ENCODE peak calls at places on chromosomes 11 and 22, in ten cellular contexts. One of them, this sample, is unnamed.

GRCh38 chr11:20035701-20036601 is 124.3 kb downstream of the DBX1 start:
- DNase-seq in GDM1: no peak
- DNase-seq in KBM-7: no peak
- DNase-seq in globus pallidus: no peak
- DNase-seq in substantia nigra: no peak
- DNase-seq in uterus: no peak
- DNase-seq in tibial artery: peak; percentile 43
- DNase-seq in non-pigmented ciliary epithelial cell: peak; percentile 71
- DNase-seq in type B pancreatic cell: no peak
- DNase-seq in stimulated activated CD4-positive, alpha-beta T cell treated with anti-CD3 and anti-CD28 coated beads, Interleukin-4, amount 100 ng/mL, for 4 hours: no peak
- DNase-seq in this sample: no peak

GRCh38 chr22:39515266-39516050 is 4.9 kb upstream of the ATF4 start:
- DNase-seq in GDM1: no peak
- DNase-seq in KBM-7: no peak
- DNase-seq in globus pallidus: no peak
- DNase-seq in substantia nigra: no peak
- DNase-seq in uterus: no peak
- DNase-seq in tibial artery: no peak
- DNase-seq in non-pigmented ciliary epithelial cell: no peak
- DNase-seq in type B pancreatic cell: no peak
- DNase-seq in stimulated activated CD4-positive, alpha-beta T cell treated with anti-CD3 and anti-CD28 coated beads, Interleukin-4, amount 100 ng/mL, for 4 hours: no peak
- DNase-seq in this sample: no peak

GRCh38 chr11:96311120-96311568 is 31.9 kb downstream of the MAML2 start:
- DNase-seq in GDM1: no peak
- DNase-seq in KBM-7: no peak
- DNase-seq in globus pallidus: no peak
- DNase-seq in substantia nigra: no peak
- DNase-seq in uterus: no peak
- DNase-seq in tibial artery: no peak
- DNase-seq in non-pigmented ciliary epithelial cell: peak; percentile 48
- DNase-seq in type B pancreatic cell: no peak
- DNase-seq in stimulated activated CD4-positive, alpha-beta T cell treated with anti-CD3 and anti-CD28 coated beads, Interleukin-4, amount 100 ng/mL, for 4 hours: no peak
- DNase-seq in this sample: no peak

GRCh38 chr11:37372667-37373066 is 774.6 kb upstream of the RAG2 start:
- DNase-seq in GDM1: no peak
- DNase-seq in KBM-7: no peak
- DNase-seq in globus pallidus: no peak
- DNase-seq in substantia nigra: no peak
- DNase-seq in uterus: no peak
- DNase-seq in tibial artery: no peak
- DNase-seq in non-pigmented ciliary epithelial cell: no peak
- DNase-seq in type B pancreatic cell: no peak
- DNase-seq in stimulated activated CD4-positive, alpha-beta T cell treated with anti-CD3 and anti-CD28 coated beads, Interleukin-4, amount 100 ng/mL, for 4 hours: no peak
- DNase-seq in this sample: no peak

GRCh38 chr11:69131644-69132300 is 24.0 kb upstream of the SMIM38 start:
- DNase-seq in GDM1: no peak
- DNase-seq in KBM-7: no peak
- DNase-seq in globus pallidus: peak; percentile 43
- DNase-seq in substantia nigra: peak; percentile 35
- DNase-seq in uterus: peak; percentile 43
- DNase-seq in tibial artery: peak; percentile 50
- DNase-seq in non-pigmented ciliary epithelial cell: peak; percentile 30
- DNase-seq in type B pancreatic cell: no peak
- DNase-seq in stimulated activated CD4-positive, alpha-beta T cell treated with anti-CD3 and anti-CD28 coated beads, Interleukin-4, amount 100 ng/mL, for 4 hours: no peak
- DNase-seq in this sample: no peak

GRCh38 chr11:5042091-5042490 is 4.2 kb upstream of the OR52J3 start:
- DNase-seq in GDM1: no peak
- DNase-seq in KBM-7: no peak
- DNase-seq in globus pallidus: no peak
- DNase-seq in substantia nigra: no peak
- DNase-seq in uterus: no peak
- DNase-seq in tibial artery: no peak
- DNase-seq in non-pigmented ciliary epithelial cell: no peak
- DNase-seq in type B pancreatic cell: no peak
- DNase-seq in stimulated activated CD4-positive, alpha-beta T cell treated with anti-CD3 and anti-CD28 coated beads, Interleukin-4, amount 100 ng/mL, for 4 hours: no peak
- DNase-seq in this sample: no peak

GRCh38 chr22:37418627-37419369 is 8.5 kb downstream of the ELFN2 start:
- DNase-seq in GDM1: no peak
- DNase-seq in KBM-7: no peak
- DNase-seq in globus pallidus: no peak
- DNase-seq in substantia nigra: no peak
- DNase-seq in uterus: no peak
- DNase-seq in tibial artery: no peak
- DNase-seq in non-pigmented ciliary epithelial cell: no peak
- DNase-seq in type B pancreatic cell: no peak
- DNase-seq in stimulated activated CD4-positive, alpha-beta T cell treated with anti-CD3 and anti-CD28 coated beads, Interleukin-4, amount 100 ng/mL, for 4 hours: no peak
- DNase-seq in this sample: peak; percentile 84

GRCh38 chr11:122046846-122047245 is 69.2 kb downstream of the BLID start:
- DNase-seq in GDM1: no peak
- DNase-seq in KBM-7: no peak
- DNase-seq in globus pallidus: no peak
- DNase-seq in substantia nigra: no peak
- DNase-seq in uterus: no peak
- DNase-seq in tibial artery: no peak
- DNase-seq in non-pigmented ciliary epithelial cell: peak; percentile 65
- DNase-seq in type B pancreatic cell: no peak
- DNase-seq in stimulated activated CD4-positive, alpha-beta T cell treated with anti-CD3 and anti-CD28 coated beads, Interleukin-4, amount 100 ng/mL, for 4 hours: no peak
- DNase-seq in this sample: no peak

GRCh38 chr22:44461614-44462013 is 36.4 kb downstream of the RTL6 start:
- DNase-seq in GDM1: no peak
- DNase-seq in KBM-7: no peak
- DNase-seq in globus pallidus: no peak
- DNase-seq in substantia nigra: no peak
- DNase-seq in uterus: no peak
- DNase-seq in tibial artery: no peak
- DNase-seq in non-pigmented ciliary epithelial cell: no peak
- DNase-seq in type B pancreatic cell: no peak
- DNase-seq in stimulated activated CD4-positive, alpha-beta T cell treated with anti-CD3 and anti-CD28 coated beads, Interleukin-4, amount 100 ng/mL, for 4 hours: no peak
- DNase-seq in this sample: no peak

GRCh38 chr11:69984457-69985261 is 93.5 kb upstream of the ANO1 start:
- DNase-seq in GDM1: no peak
- DNase-seq in KBM-7: no peak
- DNase-seq in globus pallidus: no peak
- DNase-seq in substantia nigra: no peak
- DNase-seq in uterus: no peak
- DNase-seq in tibial artery: no peak
- DNase-seq in non-pigmented ciliary epithelial cell: no peak
- DNase-seq in type B pancreatic cell: no peak
- DNase-seq in stimulated activated CD4-positive, alpha-beta T cell treated with anti-CD3 and anti-CD28 coated beads, Interleukin-4, amount 100 ng/mL, for 4 hours: no peak
- DNase-seq in this sample: no peak

GRCh38 chr11:67288198-67288451 is 978 bp upstream of the ANKRD13D start:
- DNase-seq in GDM1: no peak
- DNase-seq in KBM-7: no peak
- DNase-seq in globus pallidus: no peak
- DNase-seq in substantia nigra: no peak
- DNase-seq in uterus: no peak
- DNase-seq in tibial artery: no peak
- DNase-seq in non-pigmented ciliary epithelial cell: no peak
- DNase-seq in type B pancreatic cell: no peak
- DNase-seq in stimulated activated CD4-positive, alpha-beta T cell treated with anti-CD3 and anti-CD28 coated beads, Interleukin-4, amount 100 ng/mL, for 4 hours: no peak
- DNase-seq in this sample: no peak

GRCh38 chr11:35412285-35412684 is 7.1 kb downstream of the SLC1A2 start:
- DNase-seq in GDM1: no peak
- DNase-seq in KBM-7: peak; percentile 24
- DNase-seq in globus pallidus: no peak
- DNase-seq in substantia nigra: no peak
- DNase-seq in uterus: no peak
- DNase-seq in tibial artery: no peak
- DNase-seq in non-pigmented ciliary epithelial cell: no peak
- DNase-seq in type B pancreatic cell: no peak
- DNase-seq in stimulated activated CD4-positive, alpha-beta T cell treated with anti-CD3 and anti-CD28 coated beads, Interleukin-4, amount 100 ng/mL, for 4 hours: no peak
- DNase-seq in this sample: no peak

GRCh38 chr11:124865181-124865901 is at the start of gene ROBO3:
- DNase-seq in GDM1: no peak
- DNase-seq in KBM-7: no peak
- DNase-seq in globus pallidus: no peak
- DNase-seq in substantia nigra: no peak
- DNase-seq in uterus: no peak
- DNase-seq in tibial artery: no peak
- DNase-seq in non-pigmented ciliary epithelial cell: no peak
- DNase-seq in type B pancreatic cell: peak; percentile 63
- DNase-seq in stimulated activated CD4-positive, alpha-beta T cell treated with anti-CD3 and anti-CD28 coated beads, Interleukin-4, amount 100 ng/mL, for 4 hours: no peak
- DNase-seq in this sample: no peak

GRCh38 chr11:46930089-46930488 is 6.5 kb upstream of the CSTPP1 start:
- DNase-seq in GDM1: no peak
- DNase-seq in KBM-7: peak; percentile 62
- DNase-seq in globus pallidus: no peak
- DNase-seq in substantia nigra: no peak
- DNase-seq in uterus: no peak
- DNase-seq in tibial artery: no peak
- DNase-seq in non-pigmented ciliary epithelial cell: no peak
- DNase-seq in type B pancreatic cell: no peak
- DNase-seq in stimulated activated CD4-positive, alpha-beta T cell treated with anti-CD3 and anti-CD28 coated beads, Interleukin-4, amount 100 ng/mL, for 4 hours: peak; percentile 18
- DNase-seq in this sample: no peak

GRCh38 chr11:937853-938261 is 12.2 kb downstream of the AP2A2 start:
- DNase-seq in GDM1: no peak
- DNase-seq in KBM-7: no peak
- DNase-seq in globus pallidus: no peak
- DNase-seq in substantia nigra: no peak
- DNase-seq in uterus: no peak
- DNase-seq in tibial artery: no peak
- DNase-seq in non-pigmented ciliary epithelial cell: no peak
- DNase-seq in type B pancreatic cell: no peak
- DNase-seq in stimulated activated CD4-positive, alpha-beta T cell treated with anti-CD3 and anti-CD28 coated beads, Interleukin-4, amount 100 ng/mL, for 4 hours: no peak
- DNase-seq in this sample: no peak

GRCh38 chr11:38006466-38006865 is 1408.4 kb upstream of the RAG2 start:
- DNase-seq in GDM1: no peak
- DNase-seq in KBM-7: no peak
- DNase-seq in globus pallidus: no peak
- DNase-seq in substantia nigra: no peak
- DNase-seq in uterus: no peak
- DNase-seq in tibial artery: no peak
- DNase-seq in non-pigmented ciliary epithelial cell: no peak
- DNase-seq in type B pancreatic cell: no peak
- DNase-seq in stimulated activated CD4-positive, alpha-beta T cell treated with anti-CD3 and anti-CD28 coated beads, Interleukin-4, amount 100 ng/mL, for 4 hours: no peak
- DNase-seq in this sample: no peak

GRCh38 chr11:34296412-34296811 is 61.4 kb downstream of the ABTB2 start:
- DNase-seq in GDM1: no peak
- DNase-seq in KBM-7: no peak
- DNase-seq in globus pallidus: no peak
- DNase-seq in substantia nigra: no peak
- DNase-seq in uterus: no peak
- DNase-seq in tibial artery: no peak
- DNase-seq in non-pigmented ciliary epithelial cell: no peak
- DNase-seq in type B pancreatic cell: no peak
- DNase-seq in stimulated activated CD4-positive, alpha-beta T cell treated with anti-CD3 and anti-CD28 coated beads, Interleukin-4, amount 100 ng/mL, for 4 hours: no peak
- DNase-seq in this sample: no peak

GRCh38 chr11:43567396-43567975 is 113.1 kb upstream of the HSD17B12 start:
- DNase-seq in GDM1: no peak
- DNase-seq in KBM-7: peak; percentile 65
- DNase-seq in globus pallidus: no peak
- DNase-seq in substantia nigra: no peak
- DNase-seq in uterus: no peak
- DNase-seq in tibial artery: no peak
- DNase-seq in non-pigmented ciliary epithelial cell: peak; percentile 19
- DNase-seq in type B pancreatic cell: no peak
- DNase-seq in stimulated activated CD4-positive, alpha-beta T cell treated with anti-CD3 and anti-CD28 coated beads, Interleukin-4, amount 100 ng/mL, for 4 hours: no peak
- DNase-seq in this sample: no peak

GRCh38 chr11:1359556-1359955 is 30.2 kb upstream of the BRSK2 start:
- DNase-seq in GDM1: no peak
- DNase-seq in KBM-7: no peak
- DNase-seq in globus pallidus: no peak
- DNase-seq in substantia nigra: no peak
- DNase-seq in uterus: no peak
- DNase-seq in tibial artery: no peak
- DNase-seq in non-pigmented ciliary epithelial cell: no peak
- DNase-seq in type B pancreatic cell: no peak
- DNase-seq in stimulated activated CD4-positive, alpha-beta T cell treated with anti-CD3 and anti-CD28 coated beads, Interleukin-4, amount 100 ng/mL, for 4 hours: no peak
- DNase-seq in this sample: no peak

GRCh38 chr11:8365542-8365941 is 101.9 kb upstream of the LMO1 start:
- DNase-seq in GDM1: no peak
- DNase-seq in KBM-7: no peak
- DNase-seq in globus pallidus: no peak
- DNase-seq in substantia nigra: no peak
- DNase-seq in uterus: no peak
- DNase-seq in tibial artery: no peak
- DNase-seq in non-pigmented ciliary epithelial cell: no peak
- DNase-seq in type B pancreatic cell: no peak
- DNase-seq in stimulated activated CD4-positive, alpha-beta T cell treated with anti-CD3 and anti-CD28 coated beads, Interleukin-4, amount 100 ng/mL, for 4 hours: no peak
- DNase-seq in this sample: no peak

GRCh38 chr22:23857606-23858483 is at the start of gene SLC2A11:
- DNase-seq in GDM1: peak; percentile 97
- DNase-seq in KBM-7: peak; percentile 96
- DNase-seq in globus pallidus: peak; percentile 96
- DNase-seq in substantia nigra: peak; percentile 93
- DNase-seq in uterus: peak; percentile 96
- DNase-seq in tibial artery: peak; percentile 96
- DNase-seq in non-pigmented ciliary epithelial cell: peak; percentile 83
- DNase-seq in type B pancreatic cell: peak; percentile 97
- DNase-seq in stimulated activated CD4-positive, alpha-beta T cell treated with anti-CD3 and anti-CD28 coated beads, Interleukin-4, amount 100 ng/mL, for 4 hours: peak; percentile 91
- DNase-seq in this sample: peak; percentile 96

GRCh38 chr22:46719921-46720320 is 18.1 kb downstream of the CERK start:
- DNase-seq in GDM1: no peak
- DNase-seq in KBM-7: no peak
- DNase-seq in globus pallidus: no peak
- DNase-seq in substantia nigra: no peak
- DNase-seq in uterus: no peak
- DNase-seq in tibial artery: no peak
- DNase-seq in non-pigmented ciliary epithelial cell: no peak
- DNase-seq in type B pancreatic cell: no peak
- DNase-seq in stimulated activated CD4-positive, alpha-beta T cell treated with anti-CD3 and anti-CD28 coated beads, Interleukin-4, amount 100 ng/mL, for 4 hours: no peak
- DNase-seq in this sample: no peak

GRCh38 chr11:11977206-11977938 is 31.1 kb downstream of the DKK3 start:
- DNase-seq in GDM1: no peak
- DNase-seq in KBM-7: no peak
- DNase-seq in globus pallidus: no peak
- DNase-seq in substantia nigra: no peak
- DNase-seq in uterus: peak; percentile 84
- DNase-seq in tibial artery: peak; percentile 76
- DNase-seq in non-pigmented ciliary epithelial cell: peak; percentile 71
- DNase-seq in type B pancreatic cell: peak; percentile 39
- DNase-seq in stimulated activated CD4-positive, alpha-beta T cell treated with anti-CD3 and anti-CD28 coated beads, Interleukin-4, amount 100 ng/mL, for 4 hours: no peak
- DNase-seq in this sample: peak; percentile 42

GRCh38 chr11:70326365-70326803 is 55.9 kb downstream of the PPFIA1 start:
- DNase-seq in GDM1: no peak
- DNase-seq in KBM-7: no peak
- DNase-seq in globus pallidus: peak; percentile 50
- DNase-seq in substantia nigra: no peak
- DNase-seq in uterus: peak; percentile 69
- DNase-seq in tibial artery: peak; percentile 60
- DNase-seq in non-pigmented ciliary epithelial cell: peak; percentile 47
- DNase-seq in type B pancreatic cell: no peak
- DNase-seq in stimulated activated CD4-positive, alpha-beta T cell treated with anti-CD3 and anti-CD28 coated beads, Interleukin-4, amount 100 ng/mL, for 4 hours: no peak
- DNase-seq in this sample: no peak

GRCh38 chr11:111021131-111021530 is 224.4 kb upstream of the POU2AF2 start:
- DNase-seq in GDM1: no peak
- DNase-seq in KBM-7: no peak
- DNase-seq in globus pallidus: no peak
- DNase-seq in substantia nigra: no peak
- DNase-seq in uterus: no peak
- DNase-seq in tibial artery: no peak
- DNase-seq in non-pigmented ciliary epithelial cell: no peak
- DNase-seq in type B pancreatic cell: no peak
- DNase-seq in stimulated activated CD4-positive, alpha-beta T cell treated with anti-CD3 and anti-CD28 coated beads, Interleukin-4, amount 100 ng/mL, for 4 hours: no peak
- DNase-seq in this sample: no peak

GRCh38 chr22:46262449-46263207 is 515 bp downstream of the PKDREJ start:
- DNase-seq in GDM1: no peak
- DNase-seq in KBM-7: no peak
- DNase-seq in globus pallidus: no peak
- DNase-seq in substantia nigra: peak; percentile 26
- DNase-seq in uterus: peak; percentile 48
- DNase-seq in tibial artery: peak; percentile 64
- DNase-seq in non-pigmented ciliary epithelial cell: no peak
- DNase-seq in type B pancreatic cell: no peak
- DNase-seq in stimulated activated CD4-positive, alpha-beta T cell treated with anti-CD3 and anti-CD28 coated beads, Interleukin-4, amount 100 ng/mL, for 4 hours: no peak
- DNase-seq in this sample: peak; percentile 84

GRCh38 chr22:24433868-24434471 is 6.6 kb downstream of the ADORA2A start:
- DNase-seq in GDM1: peak; percentile 33
- DNase-seq in KBM-7: peak; percentile 39
- DNase-seq in globus pallidus: no peak
- DNase-seq in substantia nigra: no peak
- DNase-seq in uterus: no peak
- DNase-seq in tibial artery: no peak
- DNase-seq in non-pigmented ciliary epithelial cell: no peak
- DNase-seq in type B pancreatic cell: no peak
- DNase-seq in stimulated activated CD4-positive, alpha-beta T cell treated with anti-CD3 and anti-CD28 coated beads, Interleukin-4, amount 100 ng/mL, for 4 hours: peak; percentile 64
- DNase-seq in this sample: peak; percentile 52

GRCh38 chr11:125110996-125111340 is 458 bp downstream of the TMEM218 start:
- DNase-seq in GDM1: no peak
- DNase-seq in KBM-7: no peak
- DNase-seq in globus pallidus: no peak
- DNase-seq in substantia nigra: no peak
- DNase-seq in uterus: no peak
- DNase-seq in tibial artery: no peak
- DNase-seq in non-pigmented ciliary epithelial cell: no peak
- DNase-seq in type B pancreatic cell: no peak
- DNase-seq in stimulated activated CD4-positive, alpha-beta T cell treated with anti-CD3 and anti-CD28 coated beads, Interleukin-4, amount 100 ng/mL, for 4 hours: no peak
- DNase-seq in this sample: no peak